ENCODE peak calls at places on chromosome 6, in four cellular contexts. One of them, this sample, is unnamed.

GRCh38 chr6:161360505-161360904 is 86.6 kb upstream of the AGPAT4 start:
- DNase-seq in GF-D8: no peak
- DNase-seq in tibial artery: no peak
- DNase-seq in stimulated activated naive CD8-positive, alpha-beta T cell treated with anti-CD3 and anti-CD28 coated beads, Interleukin-15, amount 100 ng/mL, for 72 hours: no peak
- DNase-seq in this sample: no peak

GRCh38 chr6:148704539-148704938 is 42.3 kb upstream of the UST start:
- DNase-seq in stimulated activated naive CD8-positive, alpha-beta T cell treated with anti-CD3 and anti-CD28 coated beads, Interleukin-15, amount 100 ng/mL, for 72 hours: no peak
- DNase-seq in tibial artery: no peak
- DNase-seq in GF-D8: no peak
- DNase-seq in this sample: no peak

GRCh38 chr6:130670142-130670541 is 157.1 kb upstream of the SMLR1 start:
- DNase-seq in tibial artery: no peak
- DNase-seq in stimulated activated naive CD8-positive, alpha-beta T cell treated with anti-CD3 and anti-CD28 coated beads, Interleukin-15, amount 100 ng/mL, for 72 hours: no peak
- DNase-seq in GF-D8: no peak
- DNase-seq in this sample: no peak

GRCh38 chr6:55636406-55637102 is 57.6 kb upstream of the HMGCLL1 start:
- DNase-seq in GF-D8: no peak
- DNase-seq in stimulated activated naive CD8-positive, alpha-beta T cell treated with anti-CD3 and anti-CD28 coated beads, Interleukin-15, amount 100 ng/mL, for 72 hours: no peak
- DNase-seq in tibial artery: no peak
- DNase-seq in this sample: no peak

GRCh38 chr6:22470454-22471368 is 98.7 kb upstream of the HDGFL1 start:
- DNase-seq in tibial artery: peak; percentile 73
- DNase-seq in stimulated activated naive CD8-positive, alpha-beta T cell treated with anti-CD3 and anti-CD28 coated beads, Interleukin-15, amount 100 ng/mL, for 72 hours: no peak
- DNase-seq in GF-D8: no peak
- DNase-seq in this sample: no peak

GRCh38 chr6:7050911-7051779 is 56.6 kb upstream of the RREB1 start:
- DNase-seq in stimulated activated naive CD8-positive, alpha-beta T cell treated with anti-CD3 and anti-CD28 coated beads, Interleukin-15, amount 100 ng/mL, for 72 hours: peak; percentile 32
- DNase-seq in GF-D8: peak; percentile 43
- DNase-seq in tibial artery: no peak
- DNase-seq in this sample: peak; percentile 73

GRCh38 chr6:159969921-159970320 is 1.0 kb downstream of the IGF2R start:
- DNase-seq in GF-D8: peak; percentile 20
- DNase-seq in stimulated activated naive CD8-positive, alpha-beta T cell treated with anti-CD3 and anti-CD28 coated beads, Interleukin-15, amount 100 ng/mL, for 72 hours: peak; percentile 48
- DNase-seq in tibial artery: no peak
- DNase-seq in this sample: peak; percentile 84

GRCh38 chr6:37242429-37243052 is 15.0 kb upstream of the TBC1D22B start:
- DNase-seq in GF-D8: no peak
- DNase-seq in stimulated activated naive CD8-positive, alpha-beta T cell treated with anti-CD3 and anti-CD28 coated beads, Interleukin-15, amount 100 ng/mL, for 72 hours: no peak
- DNase-seq in tibial artery: no peak
- DNase-seq in this sample: peak; percentile 79

GRCh38 chr6:112439416-112439815 is 92.3 kb downstream of the RFPL4B start:
- DNase-seq in tibial artery: no peak
- DNase-seq in GF-D8: no peak
- DNase-seq in stimulated activated naive CD8-positive, alpha-beta T cell treated with anti-CD3 and anti-CD28 coated beads, Interleukin-15, amount 100 ng/mL, for 72 hours: no peak
- DNase-seq in this sample: no peak

GRCh38 chr6:157651731-157652490 is 171.1 kb upstream of the SNX9 start:
- DNase-seq in stimulated activated naive CD8-positive, alpha-beta T cell treated with anti-CD3 and anti-CD28 coated beads, Interleukin-15, amount 100 ng/mL, for 72 hours: no peak
- DNase-seq in tibial artery: peak; percentile 38
- DNase-seq in GF-D8: no peak
- DNase-seq in this sample: no peak

GRCh38 chr6:75206338-75207210 is 721 bp upstream of the COL12A1 start:
- DNase-seq in tibial artery: no peak
- DNase-seq in stimulated activated naive CD8-positive, alpha-beta T cell treated with anti-CD3 and anti-CD28 coated beads, Interleukin-15, amount 100 ng/mL, for 72 hours: no peak
- DNase-seq in GF-D8: no peak
- DNase-seq in this sample: no peak

GRCh38 chr6:125947581-125947980 is 9.0 kb upstream of the HINT3 start:
- DNase-seq in stimulated activated naive CD8-positive, alpha-beta T cell treated with anti-CD3 and anti-CD28 coated beads, Interleukin-15, amount 100 ng/mL, for 72 hours: no peak
- DNase-seq in tibial artery: no peak
- DNase-seq in GF-D8: no peak
- DNase-seq in this sample: no peak

GRCh38 chr6:170287371-170287876 is 3.5 kb downstream of the DLL1 start:
- DNase-seq in tibial artery: no peak
- DNase-seq in GF-D8: no peak
- DNase-seq in stimulated activated naive CD8-positive, alpha-beta T cell treated with anti-CD3 and anti-CD28 coated beads, Interleukin-15, amount 100 ng/mL, for 72 hours: no peak
- DNase-seq in this sample: no peak

GRCh38 chr6:15066433-15067337 is 179.2 kb upstream of the JARID2 start:
- DNase-seq in stimulated activated naive CD8-positive, alpha-beta T cell treated with anti-CD3 and anti-CD28 coated beads, Interleukin-15, amount 100 ng/mL, for 72 hours: no peak
- DNase-seq in tibial artery: peak; percentile 76
- DNase-seq in GF-D8: peak; percentile 65
- DNase-seq in this sample: peak; percentile 75

GRCh38 chr6:20534295-20534897 is at the start of gene CDKAL1:
- DNase-seq in tibial artery: peak; percentile 93
- DNase-seq in GF-D8: peak; percentile 80
- DNase-seq in stimulated activated naive CD8-positive, alpha-beta T cell treated with anti-CD3 and anti-CD28 coated beads, Interleukin-15, amount 100 ng/mL, for 72 hours: peak; percentile 93
- DNase-seq in this sample: peak; percentile 93

This sample was measured in right atrium auricular region.